ENCODE peak calls at places on chromosomes 3 and 15, in seven cellular contexts. One of them, this sample, is unnamed. For H3K4me1, the result is how much of the 10 kb centered on the place peaks cover.

GRCh38 chr3:175737646-175738572 is 878.8 kb downstream of the NAALADL2 start:
- DNase-seq in cardiac muscle cell: no peak
- DNase-seq in heart left ventricle: no peak
- DNase-seq in CD8-positive, alpha-beta memory T cell: no peak
- DNase-seq in kidney: no peak
- DNase-seq in aorta: no peak
- DNase-seq in A549: no peak
- DNase-seq in this sample: no peak

GRCh38 chr3:32176989-32177701 is 61.3 kb upstream of the CMTM8 start:
- DNase-seq in CD8-positive, alpha-beta memory T cell: peak
- DNase-seq in A549: peak
- DNase-seq in cardiac muscle cell: peak
- DNase-seq in heart left ventricle: no peak
- DNase-seq in kidney: no peak
- DNase-seq in aorta: no peak
- DNase-seq in this sample: peak

GRCh38 chr15:90571063-90571541 is 41.4 kb downstream of the CRTC3 start:
- DNase-seq in aorta: no peak
- DNase-seq in A549: peak
- DNase-seq in CD8-positive, alpha-beta memory T cell: no peak
- DNase-seq in heart left ventricle: peak
- DNase-seq in kidney: no peak
- DNase-seq in cardiac muscle cell: no peak
- DNase-seq in this sample: no peak

GRCh38 chr15:57398336-57398735 is 22.0 kb downstream of the CGNL1 start:
- DNase-seq in CD8-positive, alpha-beta memory T cell: no peak
- DNase-seq in A549: no peak
- DNase-seq in kidney: no peak
- DNase-seq in aorta: no peak
- DNase-seq in heart left ventricle: no peak
- DNase-seq in cardiac muscle cell: no peak
- DNase-seq in this sample: no peak

GRCh38 chr3:4670352-4670751 is 177.2 kb downstream of the ITPR1 start:
- DNase-seq in kidney: no peak
- DNase-seq in aorta: no peak
- DNase-seq in heart left ventricle: no peak
- DNase-seq in CD8-positive, alpha-beta memory T cell: no peak
- DNase-seq in cardiac muscle cell: peak
- DNase-seq in A549: peak
- DNase-seq in this sample: no peak

GRCh38 chr15:67225336-67225735 is 29.1 kb downstream of the AAGAB start:
- DNase-seq in heart left ventricle: no peak
- DNase-seq in CD8-positive, alpha-beta memory T cell: no peak
- DNase-seq in A549: no peak
- DNase-seq in cardiac muscle cell: no peak
- DNase-seq in aorta: no peak
- DNase-seq in kidney: no peak
- DNase-seq in this sample: no peak

GRCh38 chr3:100358413-100358812 is 23.9 kb downstream of the NIT2 start:
- DNase-seq in CD8-positive, alpha-beta memory T cell: no peak
- DNase-seq in kidney: no peak
- DNase-seq in aorta: no peak
- DNase-seq in heart left ventricle: no peak
- DNase-seq in cardiac muscle cell: no peak
- DNase-seq in A549: no peak
- DNase-seq in this sample: no peak

GRCh38 chr15:98646546-98647025 is 1.8 kb upstream of the IGF1R start:
- DNase-seq in aorta: no peak
- DNase-seq in cardiac muscle cell: no peak
- DNase-seq in kidney: no peak
- DNase-seq in CD8-positive, alpha-beta memory T cell: no peak
- DNase-seq in A549: no peak
- DNase-seq in heart left ventricle: no peak
- DNase-seq in this sample: no peak

GRCh38 chr3:94036909-94037507 is 8.6 kb upstream of the STX19 start:
- DNase-seq in A549: peak
- DNase-seq in aorta: no peak
- DNase-seq in cardiac muscle cell: no peak
- DNase-seq in heart left ventricle: no peak
- DNase-seq in kidney: no peak
- DNase-seq in CD8-positive, alpha-beta memory T cell: no peak
- DNase-seq in this sample: no peak

GRCh38 chr3:168061332-168061996 is 34.3 kb downstream of the GOLIM4 start:
- DNase-seq in kidney: no peak
- DNase-seq in CD8-positive, alpha-beta memory T cell: no peak
- DNase-seq in heart left ventricle: no peak
- DNase-seq in aorta: no peak
- DNase-seq in A549: no peak
- DNase-seq in cardiac muscle cell: no peak
- DNase-seq in this sample: no peak

GRCh38 chr3:171935261-171936123 is 92.3 kb downstream of the TMEM212 start:
- DNase-seq in cardiac muscle cell: no peak
- DNase-seq in CD8-positive, alpha-beta memory T cell: no peak
- DNase-seq in kidney: no peak
- DNase-seq in heart left ventricle: no peak
- DNase-seq in A549: peak
- DNase-seq in aorta: no peak
- DNase-seq in this sample: no peak

GRCh38 chr3:100277255-100277800 is 16.5 kb downstream of the TBC1D23 start:
- DNase-seq in A549: no peak
- DNase-seq in heart left ventricle: no peak
- DNase-seq in CD8-positive, alpha-beta memory T cell: no peak
- DNase-seq in kidney: no peak
- DNase-seq in cardiac muscle cell: no peak
- DNase-seq in aorta: no peak
- DNase-seq in this sample: peak

GRCh38 chr3:179100652-179101051 is 29.0 kb upstream of the ZMAT3 start:
- DNase-seq in A549: no peak
- DNase-seq in kidney: no peak
- DNase-seq in cardiac muscle cell: no peak
- DNase-seq in aorta: no peak
- DNase-seq in CD8-positive, alpha-beta memory T cell: no peak
- DNase-seq in heart left ventricle: no peak
- DNase-seq in this sample: no peak

GRCh38 chr3:15630646-15631350 is 29.3 kb downstream of the BTD start:
- DNase-seq in aorta: no peak
- DNase-seq in A549: peak
- DNase-seq in heart left ventricle: no peak
- DNase-seq in kidney: no peak
- DNase-seq in cardiac muscle cell: no peak
- DNase-seq in CD8-positive, alpha-beta memory T cell: no peak
- DNase-seq in this sample: peak

GRCh38 chr3:57992430-57993213 is 15.6 kb upstream of the FLNB start:
- DNase-seq in heart left ventricle: no peak
- DNase-seq in A549: peak
- DNase-seq in cardiac muscle cell: peak
- DNase-seq in kidney: no peak
- DNase-seq in CD8-positive, alpha-beta memory T cell: no peak
- DNase-seq in aorta: no peak
- DNase-seq in this sample: no peak

GRCh38 chr3:163056874-163057497 is 1560.4 kb downstream of the OTOL1 start:
- DNase-seq in kidney: no peak
- DNase-seq in cardiac muscle cell: peak
- DNase-seq in CD8-positive, alpha-beta memory T cell: no peak
- DNase-seq in aorta: no peak
- DNase-seq in heart left ventricle: no peak
- DNase-seq in A549: peak
- DNase-seq in this sample: peak

GRCh38 chr15:90918034-90918788 is 14.1 kb downstream of the HDDC3 start:
- DNase-seq in cardiac muscle cell: no peak
- DNase-seq in kidney: peak
- DNase-seq in CD8-positive, alpha-beta memory T cell: no peak
- DNase-seq in aorta: peak
- DNase-seq in A549: no peak
- DNase-seq in heart left ventricle: no peak
- DNase-seq in this sample: no peak

GRCh38 chr3:124860599-124860998 is 26.6 kb downstream of the ITGB5 start:
- DNase-seq in A549: peak
- DNase-seq in aorta: peak
- DNase-seq in heart left ventricle: peak
- DNase-seq in kidney: peak
- DNase-seq in cardiac muscle cell: no peak
- DNase-seq in CD8-positive, alpha-beta memory T cell: no peak
- DNase-seq in this sample: peak

GRCh38 chr3:61765109-61765876 is 203.9 kb downstream of the PTPRG start:
- DNase-seq in kidney: no peak
- DNase-seq in heart left ventricle: no peak
- DNase-seq in A549: no peak
- DNase-seq in cardiac muscle cell: no peak
- DNase-seq in aorta: no peak
- DNase-seq in CD8-positive, alpha-beta memory T cell: no peak
- DNase-seq in this sample: no peak

GRCh38 chr3:69294014-69294771 is 91.7 kb downstream of the FRMD4B start:
- DNase-seq in heart left ventricle: no peak
- DNase-seq in CD8-positive, alpha-beta memory T cell: no peak
- DNase-seq in kidney: no peak
- DNase-seq in A549: peak
- DNase-seq in cardiac muscle cell: peak
- DNase-seq in aorta: no peak
- DNase-seq in this sample: no peak

GRCh38 chr15:28885630-28886430 is at the start of gene APBA2:
- DNase-seq in A549: peak
- DNase-seq in heart left ventricle: no peak
- DNase-seq in aorta: peak
- DNase-seq in cardiac muscle cell: peak
- DNase-seq in kidney: peak
- DNase-seq in CD8-positive, alpha-beta memory T cell: peak
- DNase-seq in this sample: peak

GRCh38 chr15:89765694-89766093 is 10.4 kb upstream of the MESP2 start:
- DNase-seq in cardiac muscle cell: no peak
- DNase-seq in A549: no peak
- DNase-seq in heart left ventricle: no peak
- DNase-seq in kidney: peak
- DNase-seq in aorta: no peak
- DNase-seq in CD8-positive, alpha-beta memory T cell: no peak
- DNase-seq in this sample: no peak

DNA sequence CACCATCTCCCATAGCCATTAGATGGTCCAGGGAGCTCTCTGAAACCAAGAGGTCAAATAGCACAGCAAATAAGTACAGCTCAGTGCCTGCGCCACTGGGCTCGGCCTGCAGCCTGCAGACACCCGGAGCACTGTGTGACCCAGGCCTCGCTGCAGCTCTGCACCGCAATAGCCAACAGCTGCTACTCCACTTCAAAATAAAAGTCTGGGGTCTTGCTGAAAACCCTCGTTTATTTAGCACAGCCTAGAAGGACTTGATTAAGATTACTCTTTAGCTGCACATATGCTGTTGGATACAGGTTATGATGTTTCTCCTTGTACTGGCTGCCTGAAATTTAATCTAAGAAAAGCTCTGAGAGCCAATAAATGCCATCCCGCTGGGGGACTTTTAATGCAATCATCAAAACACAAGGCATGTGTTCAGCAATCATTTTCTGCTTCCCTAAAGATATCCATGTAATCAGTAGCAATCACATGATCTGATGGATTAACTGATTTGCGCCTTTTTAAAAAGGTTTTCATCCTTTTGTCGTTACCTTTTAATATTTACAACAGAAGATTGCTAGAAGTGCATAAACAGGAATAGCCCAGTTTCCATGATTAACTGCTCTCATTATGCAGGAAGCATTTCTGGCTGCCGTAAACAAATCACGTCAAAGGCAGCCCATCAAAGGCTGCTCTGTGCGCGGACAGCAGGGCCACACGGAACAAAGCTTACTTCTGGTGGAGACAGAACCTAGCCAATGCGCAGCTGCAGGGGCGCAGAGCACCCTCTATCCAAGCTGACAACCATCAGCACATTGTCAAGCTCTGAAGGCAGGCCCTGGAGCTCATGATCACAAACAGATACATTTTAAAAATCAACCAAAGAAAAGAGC is 58.8 kb downstream of the CLASP2 start:
- DNase-seq in cardiac muscle cell: peak
- DNase-seq in heart left ventricle: peak
- DNase-seq in aorta: peak
- DNase-seq in CD8-positive, alpha-beta memory T cell: peak
- DNase-seq in A549: peak
- DNase-seq in kidney: peak
- DNase-seq in this sample: peak
- H3K4me3 ChIP-seq in cardiac muscle cell: peak
- H3K4me3 ChIP-seq in heart left ventricle: peak
- H3K4me3 ChIP-seq in aorta: peak
- H3K4me3 ChIP-seq in CD8-positive, alpha-beta memory T cell: peak
- H3K4me3 ChIP-seq in A549: peak
- H3K4me3 ChIP-seq in kidney: peak
- H3K4me3 ChIP-seq in this sample: peak

GRCh38 chr3:130826516-130826915 is 67.4 kb upstream of the ATP2C1 start:
- DNase-seq in CD8-positive, alpha-beta memory T cell: no peak
- DNase-seq in kidney: no peak
- DNase-seq in cardiac muscle cell: no peak
- DNase-seq in A549: no peak
- DNase-seq in aorta: no peak
- DNase-seq in heart left ventricle: no peak
- DNase-seq in this sample: no peak

GRCh38 chr3:130820976-130821375 is 72.9 kb upstream of the ATP2C1 start:
- DNase-seq in CD8-positive, alpha-beta memory T cell: no peak
- DNase-seq in cardiac muscle cell: no peak
- DNase-seq in A549: peak
- DNase-seq in heart left ventricle: no peak
- DNase-seq in kidney: no peak
- DNase-seq in aorta: no peak
- DNase-seq in this sample: peak

GRCh38 chr3:130825762-130826297 is 68.1 kb upstream of the ATP2C1 start:
- DNase-seq in aorta: no peak
- DNase-seq in CD8-positive, alpha-beta memory T cell: no peak
- DNase-seq in heart left ventricle: no peak
- DNase-seq in A549: no peak
- DNase-seq in cardiac muscle cell: no peak
- DNase-seq in kidney: no peak
- DNase-seq in this sample: no peak

GRCh38 chr3:130816873-130817445 is 70.3 kb upstream of the PIK3R4 start:
- DNase-seq in A549: no peak
- DNase-seq in heart left ventricle: no peak
- DNase-seq in cardiac muscle cell: no peak
- DNase-seq in aorta: no peak
- DNase-seq in CD8-positive, alpha-beta memory T cell: no peak
- DNase-seq in kidney: no peak
- DNase-seq in this sample: peak

GRCh38 chr3:130821821-130822220 is 72.1 kb upstream of the ATP2C1 start:
- DNase-seq in kidney: no peak
- DNase-seq in heart left ventricle: no peak
- DNase-seq in A549: no peak
- DNase-seq in cardiac muscle cell: no peak
- DNase-seq in CD8-positive, alpha-beta memory T cell: no peak
- DNase-seq in aorta: no peak
- DNase-seq in this sample: no peak
- H3K4me1 ChIP-seq in kidney: under half
- H3K4me1 ChIP-seq in heart left ventricle: under half
- H3K4me1 ChIP-seq in A549: under half
- H3K4me1 ChIP-seq in cardiac muscle cell: under half
- H3K4me1 ChIP-seq in CD8-positive, alpha-beta memory T cell: under half
- H3K4me1 ChIP-seq in aorta: under half
- H3K4me1 ChIP-seq in this sample: under half

GRCh38 chr3:29412117-29412516 is 131.2 kb downstream of the RBMS3 start:
- DNase-seq in A549: no peak
- DNase-seq in cardiac muscle cell: no peak
- DNase-seq in aorta: no peak
- DNase-seq in kidney: no peak
- DNase-seq in heart left ventricle: no peak
- DNase-seq in CD8-positive, alpha-beta memory T cell: no peak
- DNase-seq in this sample: no peak
- H3K27ac ChIP-seq in A549: no peak
- H3K27ac ChIP-seq in cardiac muscle cell: peak
- H3K27ac ChIP-seq in aorta: no peak
- H3K27ac ChIP-seq in kidney: no peak
- H3K27ac ChIP-seq in heart left ventricle: no peak
- H3K27ac ChIP-seq in CD8-positive, alpha-beta memory T cell: no peak
- H3K27ac ChIP-seq in this sample: no peak

GRCh38 chr3:66480666-66481065 is 20.2 kb downstream of the LRIG1 start:
- DNase-seq in cardiac muscle cell: no peak
- DNase-seq in CD8-positive, alpha-beta memory T cell: no peak
- DNase-seq in kidney: no peak
- DNase-seq in aorta: no peak
- DNase-seq in A549: no peak
- DNase-seq in heart left ventricle: no peak
- DNase-seq in this sample: peak
- H3K4me3 ChIP-seq in cardiac muscle cell: no peak
- H3K4me3 ChIP-seq in CD8-positive, alpha-beta memory T cell: no peak
- H3K4me3 ChIP-seq in kidney: no peak
- H3K4me3 ChIP-seq in aorta: no peak
- H3K4me3 ChIP-seq in A549: no peak
- H3K4me3 ChIP-seq in heart left ventricle: no peak
- H3K4me3 ChIP-seq in this sample: no peak